ENCODE peak calls at places on chromosomes 2 and 18, in seven cellular contexts. H is cardiac muscle cell, G is transverse colon, C is A549, A is mesendoderm, I is lung, S is heart right ventricle. U is an unnamed sample.
A peak's percentile ranks its signal among the peaks of the same experiment; 100 is the strongest.

GRCh38 chr2:42618972-42619371 is 50.5 kb downstream of the MTA3 start:
- DNase-seq in C (peak; percentile 20), S (no peak), I (no peak), G (no peak), A (peak; percentile 22), H (no peak), U (peak; percentile 78)

GRCh38 chr2:210493528-210493927 is 17.0 kb upstream of the LANCL1 start:
- DNase-seq in I (no peak), S (no peak), H (no peak), C (no peak), A (no peak), G (no peak), U (no peak)

GRCh38 chr2:144405313-144405710 is 114.6 kb downstream of the ZEB2 start:
- DNase-seq in H (no peak), S (no peak), G (no peak), C (no peak), I (no peak), A (no peak), U (no peak)

GRCh38 chr2:163182764-163183354 is 344.3 kb upstream of the KCNH7 start:
- DNase-seq in C (peak; percentile 17), A (no peak), G (no peak), H (peak; percentile 10), I (no peak), S (no peak), U (no peak)

GRCh38 chr2:226399006-226399405 is 400.6 kb downstream of the IRS1 start:
- DNase-seq in S (no peak), A (no peak), H (no peak), G (no peak), I (no peak), C (no peak), U (no peak)

GRCh38 chr18:30501594-30501993 is 540.9 kb downstream of the DSC3 start:
- DNase-seq in I (no peak), S (no peak), A (no peak), H (no peak), G (no peak), C (no peak), U (peak; percentile 34)

GRCh38 chr18:32262092-32262491 is 72.3 kb downstream of the MEP1B start:
- DNase-seq in G (no peak), C (no peak), S (no peak), H (no peak), I (no peak), A (peak; percentile 77), U (no peak)

GRCh38 chr2:162011718-162012564 is 62.1 kb downstream of the DPP4 start:
- DNase-seq in A (peak; percentile 61), S (no peak), H (no peak), G (no peak), C (no peak), I (no peak), U (no peak)

GRCh38 chr2:106104332-106105062 is 89.6 kb downstream of the UXS1 start:
- DNase-seq in H (peak; percentile 78), C (peak; percentile 69), S (no peak), G (peak; percentile 59), I (peak; percentile 56), A (peak; percentile 68), U (no peak)

GRCh38 chr2:105641389-105641811 is 103.3 kb upstream of the NCK2 start:
- DNase-seq in G (no peak), I (no peak), C (no peak), H (no peak), A (no peak), S (no peak), U (no peak)

GRCh38 chr2:82694431-82694830 is 1764.6 kb downstream of the SUCLG1 start:
- DNase-seq in H (no peak), G (no peak), I (no peak), A (no peak), S (no peak), C (no peak), U (no peak)

GRCh38 chr2:211931314-211931713 is 607.3 kb downstream of the ERBB4 start:
- DNase-seq in S (no peak), H (no peak), I (no peak), G (no peak), C (no peak), A (no peak), U (peak; percentile 32)

GRCh38 chr2:69931832-69932595 is 17.1 kb downstream of the MXD1 start:
- DNase-seq in I (no peak), A (no peak), H (no peak), C (no peak), S (no peak), G (no peak), U (no peak)
- H3K27ac ChIP-seq in I (peak overlapping the region; percentile 20), A (no peak overlapping the region), H (no peak overlapping the region), C (peak overlapping the region; percentile 25), S (no peak overlapping the region), G (peak overlapping the region; percentile 0), U (no peak overlapping the region)

GRCh38 chr2:9846554-9846953 is 3.3 kb downstream of the TAF1B start:
- DNase-seq in C (no peak), G (no peak), I (no peak), H (no peak), S (no peak), A (no peak), U (peak; percentile 73)

GRCh38 chr2:9844036-9844483 is 786 bp downstream of the TAF1B start:
- DNase-seq in G (no peak), H (no peak), S (no peak), A (peak; percentile 47), C (peak; percentile 57), I (no peak), U (no peak)

GRCh38 chr2:9842487-9843228 is 616 bp upstream of the TAF1B start:
- DNase-seq in I (no peak), H (no peak), C (no peak), A (no peak), S (no peak), G (no peak), U (no peak)

GRCh38 chr2:9843229-9844035 is at the start of gene TAF1B:
- DNase-seq in H (peak; percentile 95), I (peak; percentile 88), A (peak; percentile 99), G (peak; percentile 89), C (peak; percentile 95), S (peak; percentile 88), U (peak; percentile 91)

GRCh38 chr2:9844581-9844980 is 1.3 kb downstream of the TAF1B start:
- DNase-seq in S (no peak), C (no peak), G (no peak), H (no peak), A (no peak), I (no peak), U (peak; percentile 22)
- H3K27ac ChIP-seq in S (no peak overlapping the region), C (peak overlapping the region; percentile 95), G (peak overlapping the region; percentile 93), H (no peak overlapping the region), A (no peak overlapping the region), I (no peak overlapping the region), U (peak overlapping the region; percentile 78)

DNA sequence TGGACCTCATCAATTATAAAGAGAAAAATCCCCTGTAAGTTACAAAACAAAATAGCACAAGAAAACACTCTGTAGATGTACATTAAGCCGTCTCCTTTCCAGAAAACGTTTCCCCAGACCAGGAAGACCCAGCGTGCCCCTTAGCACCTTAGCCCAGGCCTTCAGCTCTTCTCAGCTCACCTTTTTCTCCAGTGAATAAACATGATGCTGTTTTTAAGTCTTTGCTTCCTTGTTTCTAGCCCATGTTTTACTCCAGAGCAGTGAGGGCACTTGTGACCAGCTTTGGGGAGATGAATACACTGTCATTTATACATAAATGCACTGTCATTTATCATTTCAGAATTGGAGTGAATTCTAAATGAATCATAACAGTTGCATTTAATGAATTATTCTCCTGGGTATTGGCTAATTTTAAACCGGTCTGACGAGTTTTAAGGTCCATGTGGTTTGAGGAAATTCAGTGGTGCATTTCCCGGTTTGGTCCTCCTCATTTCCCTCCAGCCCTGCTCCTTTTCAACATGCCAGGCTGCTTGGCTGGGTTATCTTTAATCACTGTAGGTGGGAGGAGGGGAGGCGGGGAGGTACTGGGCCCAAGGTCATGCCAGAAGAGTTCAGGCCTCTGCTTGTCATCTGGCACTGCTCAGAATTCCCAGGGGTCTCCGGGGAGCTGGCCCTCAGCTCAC is 23.8 kb downstream of the PRKCE start:
- DNase-seq in I (peak; percentile 56), C (no peak), H (peak; percentile 76), S (peak; percentile 32), G (peak; percentile 56), A (peak; percentile 13), U (peak; percentile 69)
- H3K27ac ChIP-seq in I (peak overlapping the region; percentile 84), C (no peak overlapping the region), H (peak overlapping the region; percentile 64), S (peak overlapping the region; percentile 13), G (peak overlapping the region; percentile 75), A (no peak overlapping the region), U (no peak overlapping the region)

GRCh38 chr2:206962966-206963365 is 23.6 kb downstream of the CPO start:
- DNase-seq in G (no peak), A (no peak), I (no peak), H (no peak), C (no peak), S (no peak), U (no peak)
- H3K27ac ChIP-seq in G (no peak overlapping the region), A (no peak overlapping the region), I (no peak overlapping the region), H (no peak overlapping the region), C (no peak overlapping the region), S (no peak overlapping the region), U (no peak overlapping the region)

GRCh38 chr2:19043893-19044292 is 314.5 kb downstream of the OSR1 start:
- DNase-seq in G (no peak), C (no peak), H (no peak), S (no peak), A (no peak), I (no peak), U (no peak)
- H3K27ac ChIP-seq in G (no peak overlapping the region), C (no peak overlapping the region), H (no peak overlapping the region), S (no peak overlapping the region), A (no peak overlapping the region), I (peak overlapping the region; percentile 33), U (no peak overlapping the region)

DNA sequence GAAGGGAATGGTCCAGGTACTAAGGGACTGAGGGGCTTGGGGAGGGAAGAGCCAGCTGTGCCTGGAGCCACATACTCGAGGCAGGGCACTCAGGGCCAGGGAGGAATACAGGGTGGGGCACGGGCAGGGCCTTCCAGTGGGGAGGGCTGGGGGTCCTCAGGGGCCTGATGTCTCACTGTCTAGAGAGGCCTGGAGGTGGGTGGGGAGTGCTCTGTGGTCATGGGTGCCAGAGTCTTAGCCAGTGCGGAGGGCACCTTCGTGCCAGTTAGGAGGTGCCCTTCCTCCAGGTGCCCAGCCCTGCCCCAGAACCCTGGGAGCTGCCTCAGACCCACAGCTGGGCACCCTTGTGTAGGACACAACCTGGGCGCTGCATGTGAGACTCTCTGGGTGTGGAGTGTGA is 81.2 kb downstream of the SMAD7 start:
- DNase-seq in A (no peak), G (no peak), S (no peak), C (no peak), I (no peak), H (no peak), U (no peak)
- H3K27ac ChIP-seq in A (no peak overlapping the region), G (no peak overlapping the region), S (no peak overlapping the region), C (peak overlapping the region; percentile 78), I (no peak overlapping the region), H (no peak overlapping the region), U (no peak overlapping the region)

GRCh38 chr18:59697236-59697932 is at the start of gene CCBE1:
- DNase-seq in S (peak; percentile 80), C (peak; percentile 67), I (peak; percentile 69), G (peak; percentile 72), H (peak; percentile 77), A (peak; percentile 79), U (peak; percentile 56)
- H3K27ac ChIP-seq in S (no peak within 1 kb of the TSS), C (peak within 1 kb of the TSS; percentile 87), I (peak within 1 kb of the TSS; percentile 69), G (peak within 1 kb of the TSS; percentile 62), H (no peak within 1 kb of the TSS), A (no peak within 1 kb of the TSS), U (peak within 1 kb of the TSS; percentile 34)

U was measured in foreskin keratinocyte.